ENCODE peak calls at places on chromosomes 1 and 21, in five cellular contexts. M is mammary epithelial cell; H is stimulated activated naive B cell treated with anti-CD40 and anti-IgM and Interleukin-4, amounts not matched to agents 10 μg/mL and 1 μg/mL and 100 μg/mL, for 72 hours; I is PC-3; C is COR-L47. O is an unnamed sample.

GRCh38 chr1:41021526-41022308 is at the start of gene SLFNL1:
- DNase-seq in M (no peak), H (no peak), I (no peak), C (no peak), O (no peak)

GRCh38 chr1:147600119-147601111 is 59.1 kb downstream of the BCL9 start:
- DNase-seq in M (peak; percentile 38), H (no peak), I (peak; percentile 64), C (no peak), O (no peak)

GRCh38 chr21:26385721-26386120 is 187.4 kb downstream of the CYYR1 start:
- DNase-seq in M (peak; percentile 67), H (no peak), I (peak; percentile 63), C (no peak), O (no peak)

GRCh38 chr1:234667891-234668576 is 58.1 kb upstream of the IRF2BP2 start:
- DNase-seq in M (no peak), H (no peak), I (no peak), C (no peak), O (no peak)

GRCh38 chr1:47436979-47437517 is 796 bp upstream of the FOXD2 start:
- DNase-seq in M (peak; percentile 57), H (no peak), I (peak; percentile 24), C (no peak), O (no peak)

GRCh38 chr21:25573409-25574206 is 33.7 kb downstream of the MRPL39 start:
- DNase-seq in M (peak; percentile 94), H (peak; percentile 70), I (peak; percentile 97), C (no peak), O (no peak)

GRCh38 chr1:61125895-61126294 is 43.5 kb downstream of the NFIA start:
- DNase-seq in M (no peak), H (no peak), I (no peak), C (no peak), O (no peak)

GRCh38 chr1:12477936-12478611 is 139.9 kb downstream of the DHRS3 start:
- DNase-seq in M (peak; percentile 96), H (no peak), I (peak; percentile 98), C (peak; percentile 91), O (no peak)

GRCh38 chr1:5916572-5917280 is 75.5 kb downstream of the NPHP4 start:
- DNase-seq in M (no peak), H (no peak), I (no peak), C (no peak), O (no peak)

GRCh38 chr1:186008920-186009737 is 274.9 kb downstream of the HMCN1 start:
- DNase-seq in M (peak; percentile 20), H (no peak), I (no peak), C (no peak), O (no peak)

GRCh38 chr1:240310226-240310925 is 218.7 kb downstream of the FMN2 start:
- DNase-seq in M (no peak), H (no peak), I (peak; percentile 68), C (no peak), O (no peak)

GRCh38 chr1:44354268-44354839 is 703 bp downstream of the ERI3 start:
- DNase-seq in M (peak; percentile 19), H (no peak), I (peak; percentile 50), C (no peak), O (no peak)

GRCh38 chr1:211305044-211305443 is 21.6 kb upstream of the TRAF5 start:
- DNase-seq in M (peak; percentile 6), H (no peak), I (no peak), C (no peak), O (no peak)

GRCh38 chr1:14238472-14239059 is 359.9 kb upstream of the KAZN start:
- DNase-seq in M (no peak), H (no peak), I (no peak), C (no peak), O (no peak)

GRCh38 chr1:150332651-150333290 is 11.4 kb downstream of the PRPF3 start:
- DNase-seq in M (no peak), H (no peak), I (no peak), C (no peak), O (no peak)

GRCh38 chr1:31715097-31715872 is 11.5 kb upstream of the COL16A1 start:
- DNase-seq in M (no peak), H (peak; percentile 57), I (peak; percentile 87), C (no peak), O (no peak)

GRCh38 chr1:36464605-36465393 is 615 bp upstream of the MRPS15 start:
- DNase-seq in M (no peak), H (no peak), I (no peak), C (peak; percentile 59), O (no peak)

GRCh38 chr1:66919828-66920227 is 4.8 kb downstream of the DNAI4 start:
- DNase-seq in M (no peak), H (no peak), I (no peak), C (no peak), O (no peak)

GRCh38 chr1:8437286-8437685 is 119.4 kb downstream of the SLC45A1 start:
- DNase-seq in M (no peak), H (no peak), I (no peak), C (peak; percentile 16), O (no peak)

GRCh38 chr1:69246109-69246508 is 321.6 kb upstream of the LRRC7 start:
- DNase-seq in M (no peak), H (no peak), I (no peak), C (no peak), O (no peak)

GRCh38 chr1:113396585-113396984 is 6.3 kb downstream of the MAGI3 start:
- DNase-seq in M (peak; percentile 79), H (no peak), I (peak; percentile 89), C (no peak), O (no peak)

GRCh38 chr1:231626951-231627614 is 493 bp downstream of the DISC1 start:
- DNase-seq in M (no peak), H (peak; percentile 48), I (peak; percentile 59), C (peak; percentile 73), O (no peak)

GRCh38 chr1:25037174-25038074 is 107.3 kb upstream of the RUNX3 start:
- DNase-seq in M (no peak), H (no peak), I (peak; percentile 68), C (no peak), O (no peak)

GRCh38 chr1:101137144-101138126 is 99.4 kb upstream of the S1PR1 start:
- DNase-seq in M (no peak), H (no peak), I (no peak), C (no peak), O (no peak)

GRCh38 chr1:222127526-222128152 is 385.8 kb upstream of the DUSP10 start:
- DNase-seq in M (no peak), H (no peak), I (no peak), C (no peak), O (no peak)

GRCh38 chr1:91754348-91754747 is 131.6 kb downstream of the TGFBR3 start:
- DNase-seq in M (peak; percentile 59), H (no peak), I (peak; percentile 51), C (no peak), O (peak; percentile 38)

GRCh38 chr1:248688527-248689298 is 13.9 kb downstream of the OR14I1 start:
- DNase-seq in M (no peak), H (peak; percentile 54), I (peak; percentile 51), C (no peak), O (peak; percentile 7)

GRCh38 chr1:211783897-211784296 is 46.7 kb downstream of the LPGAT1 start:
- DNase-seq in M (no peak), H (no peak), I (no peak), C (no peak), O (no peak)

GRCh38 chr1:156655151-156655903 is 13.4 kb downstream of the BCAN start:
- DNase-seq in M (no peak), H (no peak), I (no peak), C (no peak), O (no peak)

GRCh38 chr1:165898837-165899236 is 71.4 kb downstream of the UCK2 start:
- DNase-seq in M (peak; percentile 95), H (no peak), I (peak; percentile 50), C (no peak), O (no peak)

GRCh38 chr1:198937231-198938031 is 298.6 kb downstream of the PTPRC start:
- DNase-seq in M (peak; percentile 91), H (peak; percentile 43), I (peak; percentile 86), C (peak; percentile 88), O (peak; percentile 78)

GRCh38 chr1:231733063-231733462 is 106.5 kb downstream of the DISC1 start:
- DNase-seq in M (no peak), H (no peak), I (no peak), C (no peak), O (no peak)

GRCh38 chr1:224774378-224774777 is 155.1 kb upstream of the DNAH14 start:
- DNase-seq in M (peak; percentile 5), H (no peak), I (peak; percentile 18), C (no peak), O (no peak)

GRCh38 chr1:186302378-186302920 is 72.6 kb downstream of the TPR start:
- DNase-seq in M (peak; percentile 6), H (no peak), I (no peak), C (no peak), O (no peak)

GRCh38 chr1:8023995-8024313 is 2.2 kb downstream of the ERRFI1 start:
- DNase-seq in M (no peak), H (no peak), I (no peak), C (no peak), O (no peak)

GRCh38 chr1:112391603-112391940 is 4.4 kb upstream of the CTTNBP2NL start:
- DNase-seq in M (no peak), H (no peak), I (no peak), C (no peak), O (no peak)

GRCh38 chr21:44988607-44989537 is 49.0 kb downstream of the SLX9 start:
- DNase-seq in M (no peak), H (no peak), I (no peak), C (no peak), O (no peak)

GRCh38 chr1:63617450-63617849 is 24.2 kb downstream of the PGM1 start:
- DNase-seq in M (no peak), H (no peak), I (no peak), C (no peak), O (no peak)

GRCh38 chr1:230849451-230850194 is 18.7 kb downstream of the C1orf198 start:
- DNase-seq in M (peak; percentile 43), H (no peak), I (peak; percentile 92), C (no peak), O (no peak)